ENCODE peak calls at places on chromosomes 3 and 15, in five cellular contexts. H, V, M, T and A are unnamed samples.
A peak's percentile ranks its signal among the peaks of the same experiment; 100 is the strongest.

GRCh38 chr3:79086514-79086913 is 681.3 kb downstream of the ROBO1 start:
- DNase-seq in V (peak; percentile 22), T (peak; percentile 72), M (peak; percentile 60), H (no peak), A (peak; percentile 25)

GRCh38 chr3:55538158-55538557 is 51.1 kb upstream of the WNT5A start:
- DNase-seq in T (no peak), V (no peak), H (no peak), M (no peak), A (no peak)

GRCh38 chr3:66409771-66410355 is 91.0 kb downstream of the LRIG1 start:
- DNase-seq in M (no peak), V (no peak), T (no peak), H (no peak), A (no peak)

GRCh38 chr3:88082854-88083253 is 23.8 kb downstream of the ZNF654 start:
- DNase-seq in H (no peak), V (no peak), M (no peak), T (no peak), A (no peak)

GRCh38 chr3:118987466-118987865 is 47.2 kb downstream of the IGSF11 start:
- DNase-seq in M (peak; percentile 44), V (no peak), H (peak; percentile 76), T (peak; percentile 36), A (no peak)

GRCh38 chr15:80012060-80012726 is 41.2 kb upstream of the BCL2A1 start:
- DNase-seq in H (no peak), T (no peak), V (no peak), M (no peak), A (no peak)

GRCh38 chr3:100420885-100421284 is 19.5 kb downstream of the LNP1 start:
- DNase-seq in T (no peak), H (no peak), M (no peak), V (no peak), A (no peak)

GRCh38 chr3:195162033-195162669 is 108.8 kb downstream of the XXYLT1 start:
- DNase-seq in T (no peak), M (no peak), V (no peak), H (no peak), A (peak; percentile 63)

GRCh38 chr3:99867594-99868437 is 50.2 kb downstream of the CMSS1 start:
- DNase-seq in V (no peak), M (no peak), H (no peak), T (no peak), A (no peak)

GRCh38 chr15:75578948-75579908 is at the start of gene PTPN9:
- DNase-seq in V (peak; percentile 70), T (peak; percentile 68), H (peak; percentile 88), M (peak; percentile 82), A (peak; percentile 86)

GRCh38 chr3:123559040-123559861 is 25.6 kb downstream of the HACD2 start:
- DNase-seq in M (peak; percentile 14), H (no peak), T (peak; percentile 76), V (no peak), A (peak; percentile 56)

GRCh38 chr3:111333642-111334041 is 208.4 kb upstream of the CD96 start:
- DNase-seq in H (no peak), T (no peak), M (no peak), V (no peak), A (no peak)

GRCh38 chr3:177498037-177498857 is 301.0 kb upstream of the TBL1XR1 start:
- DNase-seq in V (no peak), T (peak; percentile 68), M (peak; percentile 79), H (no peak), A (no peak)

GRCh38 chr3:11155341-11156025 is 1.2 kb downstream of the HRH1 start:
- DNase-seq in T (peak; percentile 86), V (peak; percentile 34), M (peak; percentile 66), H (peak; percentile 89), A (no peak)

GRCh38 chr3:120457827-120458226 is 7.0 kb upstream of the FSTL1 start:
- DNase-seq in M (peak; percentile 27), T (no peak), H (no peak), V (no peak), A (no peak)

GRCh38 chr15:60047701-60048100 is 43.6 kb downstream of the FOXB1 start:
- DNase-seq in M (no peak), V (no peak), T (peak; percentile 43), H (no peak), A (no peak)

GRCh38 chr3:74066456-74066855 is 441.7 kb upstream of the PDZRN3 start:
- DNase-seq in H (no peak), M (no peak), V (no peak), T (no peak), A (no peak)

GRCh38 chr15:57418640-57419039 is 42.3 kb downstream of the CGNL1 start:
- DNase-seq in V (no peak), T (no peak), M (no peak), H (no peak), A (no peak)

GRCh38 chr15:71888797-71889196 is 78.4 kb downstream of the NR2E3 start:
- DNase-seq in V (no peak), T (no peak), H (no peak), M (no peak), A (no peak)

GRCh38 chr3:69787436-69788168 is 48.3 kb downstream of the MITF start:
- DNase-seq in T (peak; percentile 82), H (no peak), V (no peak), M (no peak), A (no peak)

GRCh38 chr15:48414015-48414414 is 82.8 kb downstream of the DUT start:
- DNase-seq in V (no peak), T (peak; percentile 95), H (no peak), M (no peak), A (no peak)

GRCh38 chr3:196440041-196440537 is 7.9 kb upstream of the UBXN7 start:
- DNase-seq in H (no peak), T (peak; percentile 93), V (no peak), M (no peak), A (no peak)

GRCh38 chr3:50196253-50196801 is 4.9 kb downstream of the GNAT1 start:
- DNase-seq in V (no peak), T (no peak), M (no peak), H (no peak), A (no peak)

GRCh38 chr3:11749486-11749885 is 97.2 kb downstream of the TAMM41 start:
- DNase-seq in H (no peak), V (no peak), M (no peak), T (peak; percentile 49), A (no peak)

GRCh38 chr3:25582242-25582641 is 82.5 kb downstream of the TOP2B start:
- DNase-seq in M (no peak), H (no peak), T (peak; percentile 74), V (no peak), A (no peak)

DNA sequence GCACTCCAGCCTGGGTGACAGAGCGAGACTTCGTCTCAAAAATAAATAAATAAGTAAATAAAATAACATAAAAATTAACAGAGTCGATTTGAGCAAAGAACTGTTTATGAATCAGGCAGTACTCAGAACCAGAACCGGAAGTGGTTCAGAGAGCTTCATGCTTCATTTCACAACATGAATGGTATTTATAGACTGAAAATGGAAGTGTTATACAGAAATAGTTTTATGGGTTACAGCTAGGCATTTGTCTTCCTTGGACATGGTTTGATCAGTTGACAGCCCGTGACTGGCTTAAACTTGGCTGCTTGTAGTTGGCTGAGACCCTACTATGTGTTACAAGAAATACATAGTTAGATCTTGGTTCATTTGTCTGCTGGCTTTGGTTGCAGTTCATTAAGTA is 216.0 kb upstream of the MCTP2 start:
- DNase-seq in T (no peak), M (no peak), H (no peak), V (no peak), A (no peak)
- TF ChIP-seq CTCF in T (no peak), M (no peak), H (no peak), V (no peak), A (no peak)

GRCh38 chr3:71416868-71417267 is 166.7 kb downstream of the FOXP1 start:
- DNase-seq in T (no peak), V (no peak), H (no peak), M (no peak), A (no peak)
- TF ChIP-seq CTCF in T (no peak), V (no peak), H (no peak), M (no peak), A (no peak)

GRCh38 chr3:39127907-39128303 is 20.4 kb downstream of the TTC21A start:
- DNase-seq in T (no peak), V (no peak), H (no peak), M (no peak), A (no peak)
- TF ChIP-seq CTCF in T (no peak), V (no peak), H (no peak), M (no peak), A (no peak)

GRCh38 chr3:169256027-169256426 is 407.5 kb downstream of the MECOM start:
- DNase-seq in H (no peak), T (no peak), M (no peak), V (no peak), A (no peak)
- TF ChIP-seq CTCF in H (no peak), T (no peak), M (no peak), V (no peak), A (no peak)

DNA sequence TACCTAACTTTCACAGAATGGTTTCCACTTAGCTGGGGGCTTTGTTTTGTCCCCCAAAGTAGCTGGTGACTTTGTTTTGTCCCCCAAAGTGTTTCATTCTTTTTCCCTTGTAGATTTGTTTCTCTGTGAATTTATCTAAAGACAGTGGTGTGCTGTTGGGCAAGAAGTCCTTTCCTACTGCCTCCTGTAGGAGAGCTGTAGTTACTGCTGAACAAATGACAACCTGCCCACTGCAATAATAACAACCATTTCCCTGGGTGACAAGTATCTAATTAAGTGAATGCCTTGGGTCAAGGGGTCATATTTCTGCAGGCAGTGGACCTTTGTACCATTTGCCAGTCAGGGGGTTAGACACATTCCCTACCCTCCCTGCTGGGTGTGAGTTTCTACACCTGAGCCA is 125.4 kb upstream of the BFSP2 start:
- DNase-seq in H (no peak), T (no peak), M (no peak), V (no peak), A (no peak)
- TF ChIP-seq CTCF in H (no peak), T (no peak), M (no peak), V (no peak), A (no peak)

DNA sequence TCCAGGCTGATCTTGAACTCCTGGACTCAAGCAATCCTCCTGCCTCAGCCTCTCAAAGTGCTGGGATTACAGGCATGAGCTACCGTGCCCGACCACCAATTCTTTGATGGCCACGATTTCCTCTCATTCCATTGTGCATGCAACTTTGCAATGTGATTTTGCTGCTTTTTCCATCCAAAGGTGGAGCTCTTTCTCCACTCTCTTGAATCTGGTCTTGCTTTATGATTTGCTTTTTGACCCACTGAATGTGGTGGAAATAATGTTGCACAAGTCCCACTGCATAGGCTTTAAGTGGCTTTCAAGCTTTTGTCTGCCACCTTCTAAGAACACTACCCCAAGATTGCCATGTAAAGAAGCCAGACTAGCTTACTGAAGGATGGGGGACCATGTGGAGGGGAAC is 10.6 kb downstream of the RPS27L start:
- DNase-seq in H (no peak), T (no peak), M (no peak), V (no peak), A (no peak)
- TF ChIP-seq CTCF in H (no peak), T (peak; percentile 19), M (no peak), V (no peak), A (no peak)